ENCODE peak calls at places on chromosome 11, in eight cellular contexts. One of them, this sample, is unnamed.

GRCh38 chr11:13680501-13681264 is 12.2 kb downstream of the FAR1 start:
- DNase-seq in fibroblast of lung: peak; percentile 21
- DNase-seq in lung: peak; percentile 37
- DNase-seq in A549: no peak
- DNase-seq in coronary artery: no peak
- DNase-seq in H9: no peak
- DNase-seq in ovary: no peak
- DNase-seq in heart right ventricle: peak; percentile 6
- DNase-seq in this sample: no peak

GRCh38 chr11:119509969-119510401 is 87.0 kb upstream of the THY1 start:
- DNase-seq in fibroblast of lung: peak; percentile 88
- DNase-seq in heart right ventricle: no peak
- DNase-seq in ovary: no peak
- DNase-seq in H9: no peak
- DNase-seq in coronary artery: no peak
- DNase-seq in lung: no peak
- DNase-seq in A549: no peak
- DNase-seq in this sample: peak; percentile 88

GRCh38 chr11:12587333-12587997 is 86.8 kb upstream of the TEAD1 start:
- DNase-seq in lung: no peak
- DNase-seq in heart right ventricle: no peak
- DNase-seq in fibroblast of lung: peak; percentile 39
- DNase-seq in ovary: no peak
- DNase-seq in H9: peak; percentile 52
- DNase-seq in coronary artery: no peak
- DNase-seq in A549: no peak
- DNase-seq in this sample: peak; percentile 25

GRCh38 chr11:31118566-31118965 is 251.0 kb downstream of the DCDC1 start:
- DNase-seq in coronary artery: no peak
- DNase-seq in H9: no peak
- DNase-seq in lung: no peak
- DNase-seq in ovary: no peak
- DNase-seq in fibroblast of lung: no peak
- DNase-seq in A549: no peak
- DNase-seq in heart right ventricle: no peak
- DNase-seq in this sample: no peak

GRCh38 chr11:17605736-17606135 is 58.7 kb downstream of the OTOG start:
- DNase-seq in coronary artery: no peak
- DNase-seq in H9: no peak
- DNase-seq in heart right ventricle: no peak
- DNase-seq in A549: no peak
- DNase-seq in fibroblast of lung: no peak
- DNase-seq in ovary: no peak
- DNase-seq in lung: no peak
- DNase-seq in this sample: no peak

GRCh38 chr11:72736452-72737069 is 15.6 kb downstream of the ARAP1 start:
- DNase-seq in A549: peak; percentile 56
- DNase-seq in lung: peak; percentile 76
- DNase-seq in heart right ventricle: peak; percentile 56
- DNase-seq in H9: no peak
- DNase-seq in ovary: no peak
- DNase-seq in fibroblast of lung: peak; percentile 39
- DNase-seq in coronary artery: no peak
- DNase-seq in this sample: peak; percentile 29

GRCh38 chr11:13354335-13354734 is 76.7 kb downstream of the BMAL1 start:
- DNase-seq in H9: peak; percentile 70
- DNase-seq in coronary artery: no peak
- DNase-seq in A549: no peak
- DNase-seq in heart right ventricle: no peak
- DNase-seq in ovary: no peak
- DNase-seq in fibroblast of lung: no peak
- DNase-seq in lung: no peak
- DNase-seq in this sample: no peak

GRCh38 chr11:11581493-11581880 is 40.3 kb downstream of the GALNT18 start:
- DNase-seq in H9: peak; percentile 17
- DNase-seq in heart right ventricle: no peak
- DNase-seq in ovary: no peak
- DNase-seq in fibroblast of lung: no peak
- DNase-seq in lung: peak; percentile 21
- DNase-seq in coronary artery: no peak
- DNase-seq in A549: no peak
- DNase-seq in this sample: no peak

GRCh38 chr11:94948070-94948617 is 25.2 kb downstream of the CWC15 start:
- DNase-seq in heart right ventricle: no peak
- DNase-seq in lung: no peak
- DNase-seq in ovary: no peak
- DNase-seq in coronary artery: no peak
- DNase-seq in fibroblast of lung: peak; percentile 67
- DNase-seq in A549: no peak
- DNase-seq in H9: no peak
- DNase-seq in this sample: no peak

GRCh38 chr11:65491163-65491465 is 7.7 kb upstream of the MALAT1 start:
- DNase-seq in fibroblast of lung: no peak
- DNase-seq in lung: no peak
- DNase-seq in ovary: no peak
- DNase-seq in H9: no peak
- DNase-seq in A549: no peak
- DNase-seq in heart right ventricle: no peak
- DNase-seq in coronary artery: peak; percentile 76
- DNase-seq in this sample: peak; percentile 30

GRCh38 chr11:65493367-65494176 is 5.3 kb upstream of the MALAT1 start:
- DNase-seq in lung: peak; percentile 83
- DNase-seq in fibroblast of lung: peak; percentile 88
- DNase-seq in heart right ventricle: peak; percentile 86
- DNase-seq in ovary: peak; percentile 52
- DNase-seq in H9: peak; percentile 57
- DNase-seq in coronary artery: peak; percentile 98
- DNase-seq in A549: peak; percentile 61
- DNase-seq in this sample: peak; percentile 96

GRCh38 chr11:65492387-65492636 is 6.5 kb upstream of the MALAT1 start:
- DNase-seq in ovary: no peak
- DNase-seq in coronary artery: no peak
- DNase-seq in lung: no peak
- DNase-seq in H9: no peak
- DNase-seq in fibroblast of lung: no peak
- DNase-seq in A549: no peak
- DNase-seq in heart right ventricle: no peak
- DNase-seq in this sample: no peak

GRCh38 chr11:65491614-65492386 is 7.0 kb upstream of the MALAT1 start:
- DNase-seq in ovary: peak; percentile 70
- DNase-seq in fibroblast of lung: peak; percentile 94
- DNase-seq in heart right ventricle: peak; percentile 81
- DNase-seq in coronary artery: peak; percentile 98
- DNase-seq in A549: peak; percentile 49
- DNase-seq in lung: peak; percentile 83
- DNase-seq in H9: peak; percentile 82
- DNase-seq in this sample: peak; percentile 93

DNA sequence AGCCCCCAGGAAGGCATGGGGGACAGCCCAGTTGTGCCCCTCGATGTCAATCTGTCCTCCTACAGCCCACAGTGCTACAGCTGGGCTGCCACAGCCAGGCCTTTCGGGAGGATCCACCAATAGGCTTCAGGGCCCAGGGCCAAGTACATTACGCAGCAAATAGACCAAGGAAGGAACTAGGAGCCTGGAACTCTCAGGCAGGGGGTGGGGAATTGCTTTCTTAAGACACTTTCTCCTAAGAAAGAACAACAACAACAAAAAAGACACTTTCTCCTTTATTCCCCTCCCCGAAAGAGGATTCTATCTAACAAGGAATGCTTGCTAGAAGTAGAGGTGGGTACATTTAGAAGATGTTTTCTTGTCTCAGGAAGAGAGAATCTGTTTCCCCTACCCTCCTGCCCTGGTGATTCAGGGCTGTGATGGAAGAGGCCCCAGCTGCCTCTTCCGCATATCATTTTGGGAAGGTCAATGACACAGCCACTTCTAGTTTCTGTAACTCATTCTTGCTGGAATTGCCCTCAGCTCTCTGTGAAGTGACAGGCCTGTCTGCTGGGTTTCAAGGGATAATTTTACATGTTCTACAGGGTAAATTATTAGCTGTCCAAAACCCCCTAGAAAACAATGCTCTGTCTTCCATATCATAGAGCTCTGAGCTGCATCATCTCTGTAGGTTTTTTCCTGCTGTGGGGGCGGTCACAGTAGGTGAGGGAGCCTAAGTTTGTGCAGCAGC is 6.0 kb upstream of the MALAT1 start:
- DNase-seq in A549: no peak
- DNase-seq in ovary: peak; percentile 88
- DNase-seq in heart right ventricle: peak; percentile 92
- DNase-seq in H9: no peak
- DNase-seq in lung: peak; percentile 78
- DNase-seq in fibroblast of lung: peak; percentile 93
- DNase-seq in coronary artery: peak; percentile 90
- DNase-seq in this sample: peak; percentile 81
- H3K27ac ChIP-seq in A549: peak overlapping the region; percentile 98
- H3K27ac ChIP-seq in ovary: peak overlapping the region; percentile 91
- H3K27ac ChIP-seq in heart right ventricle: peak overlapping the region; percentile 97
- H3K27ac ChIP-seq in H9: no peak overlapping the region
- H3K27ac ChIP-seq in lung: peak overlapping the region; percentile 97
- H3K27ac ChIP-seq in fibroblast of lung: peak overlapping the region; percentile 100
- H3K27ac ChIP-seq in coronary artery: peak overlapping the region; percentile 98
- H3K27ac ChIP-seq in this sample: peak overlapping the region; percentile 99

DNA sequence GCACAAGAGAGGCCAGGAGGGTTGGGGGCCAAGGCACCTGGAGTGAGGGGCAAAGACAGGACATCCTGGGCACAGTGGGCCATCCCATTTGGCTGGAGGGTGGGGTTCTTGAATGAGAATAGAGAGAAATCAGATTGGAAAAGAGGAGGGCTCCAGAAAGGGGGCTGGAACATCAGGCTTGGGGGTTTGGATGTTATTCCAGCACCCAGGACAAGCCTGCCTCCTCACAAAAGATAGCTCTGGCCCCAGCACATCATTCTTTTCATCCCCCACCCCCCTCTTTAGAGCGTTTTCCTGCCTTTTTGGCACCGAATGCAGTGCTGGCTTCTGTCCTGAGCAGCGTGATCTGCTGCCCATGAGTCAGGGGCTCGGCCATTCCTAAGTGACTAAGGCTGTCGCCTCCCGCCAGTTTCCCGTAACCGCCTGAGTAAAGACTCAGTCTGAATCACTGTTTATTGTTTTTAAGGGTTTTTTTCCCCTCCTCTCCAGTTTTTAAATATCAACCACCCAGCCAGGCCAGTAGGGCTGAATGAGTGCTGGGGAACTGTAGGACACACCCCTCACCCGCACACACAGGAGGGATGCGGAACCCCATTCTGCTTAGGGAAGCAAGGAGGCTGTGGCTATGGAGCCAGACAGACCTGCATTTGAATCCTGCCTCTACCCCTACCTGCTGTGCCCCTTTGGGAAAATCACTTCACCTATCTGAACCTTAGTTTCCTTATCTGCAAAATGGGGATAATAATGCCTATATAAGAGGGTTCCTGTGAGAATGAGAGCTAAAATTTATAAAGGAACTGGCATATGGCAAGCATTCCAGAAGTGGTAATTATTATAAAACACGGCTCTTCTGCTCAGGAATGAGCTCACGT is 32.4 kb upstream of the NAV2 start:
- DNase-seq in coronary artery: peak; percentile 96
- DNase-seq in heart right ventricle: peak; percentile 87
- DNase-seq in H9: peak; percentile 52
- DNase-seq in lung: peak; percentile 89
- DNase-seq in ovary: peak; percentile 74
- DNase-seq in A549: peak; percentile 85
- DNase-seq in fibroblast of lung: peak; percentile 99
- DNase-seq in this sample: peak; percentile 98
- TF ChIP-seq CTCF in coronary artery: no peak
- TF ChIP-seq CTCF in heart right ventricle: no peak
- TF ChIP-seq CTCF in H9: no peak
- TF ChIP-seq CTCF in lung: no peak
- TF ChIP-seq CTCF in ovary: no peak
- TF ChIP-seq CTCF in A549: no peak
- TF ChIP-seq CTCF in fibroblast of lung: peak; percentile 23
- TF ChIP-seq CTCF in this sample: peak; percentile 39

DNA sequence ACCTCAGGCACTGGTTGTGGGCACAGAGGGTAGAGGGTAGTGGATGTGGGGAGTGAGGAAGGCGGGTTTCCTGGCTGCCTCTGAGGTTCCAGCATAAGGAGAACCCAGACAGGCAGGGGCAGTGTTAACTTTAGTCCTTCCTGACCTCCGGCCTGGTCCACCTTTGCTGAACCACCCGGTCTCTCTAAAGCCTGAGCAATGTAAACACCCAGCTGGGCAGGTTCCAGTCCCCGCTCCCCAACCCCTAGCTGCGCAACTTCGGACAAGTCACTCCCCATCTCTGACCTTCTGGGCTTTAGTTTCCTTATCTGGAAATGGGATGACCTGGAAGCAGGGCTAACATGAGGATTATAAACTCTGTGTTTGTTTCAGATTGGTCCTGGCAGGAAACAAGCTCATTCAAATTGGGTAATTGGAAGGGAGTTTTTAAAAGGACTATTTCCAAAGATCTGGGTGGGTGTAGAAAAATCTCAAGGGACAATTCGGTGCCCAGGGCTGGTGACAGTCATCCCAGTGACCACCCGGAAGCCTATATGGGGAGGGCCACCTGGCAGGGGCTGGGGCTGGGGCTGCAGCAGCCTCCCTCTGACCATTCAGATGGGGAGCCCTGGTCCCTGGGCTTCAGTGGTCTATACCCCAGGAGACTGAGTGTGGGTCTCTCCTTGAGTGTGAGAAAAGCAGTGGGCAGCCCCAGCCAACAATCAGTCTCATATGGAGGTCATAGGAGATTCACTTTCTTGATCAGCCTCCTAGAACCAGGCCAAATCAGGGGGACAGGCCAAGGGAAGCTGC is 108.3 kb upstream of the SYT13 start:
- DNase-seq in ovary: no peak
- DNase-seq in fibroblast of lung: no peak
- DNase-seq in lung: no peak
- DNase-seq in coronary artery: no peak
- DNase-seq in A549: no peak
- DNase-seq in heart right ventricle: no peak
- DNase-seq in H9: no peak
- DNase-seq in this sample: no peak
- H3K27ac ChIP-seq in ovary: no peak overlapping the region
- H3K27ac ChIP-seq in fibroblast of lung: no peak overlapping the region
- H3K27ac ChIP-seq in lung: no peak overlapping the region
- H3K27ac ChIP-seq in coronary artery: no peak overlapping the region
- H3K27ac ChIP-seq in A549: no peak overlapping the region
- H3K27ac ChIP-seq in heart right ventricle: no peak overlapping the region
- H3K27ac ChIP-seq in H9: no peak overlapping the region
- H3K27ac ChIP-seq in this sample: no peak overlapping the region

GRCh38 chr11:134592391-134592990 is 180.4 kb upstream of the B3GAT1 start:
- DNase-seq in H9: peak; percentile 78
- DNase-seq in A549: no peak
- DNase-seq in fibroblast of lung: no peak
- DNase-seq in lung: peak; percentile 25
- DNase-seq in coronary artery: peak; percentile 24
- DNase-seq in ovary: no peak
- DNase-seq in heart right ventricle: no peak
- DNase-seq in this sample: peak; percentile 37
- TF ChIP-seq CTCF in H9: peak; percentile 88
- TF ChIP-seq CTCF in A549: peak; percentile 5
- TF ChIP-seq CTCF in fibroblast of lung: peak; percentile 20
- TF ChIP-seq CTCF in lung: no peak
- TF ChIP-seq CTCF in coronary artery: no peak
- TF ChIP-seq CTCF in ovary: no peak
- TF ChIP-seq CTCF in heart right ventricle: no peak
- TF ChIP-seq CTCF in this sample: peak; percentile 16